ENCODE peak calls at places on chromosomes 5 and 9, in seven cellular contexts. One of them, this sample, is unnamed.

GRCh38 chr5:151023047-151023615 is 2.7 kb downstream of the GPX3 start:
- DNase-seq in stomach: peak; percentile 74
- DNase-seq in A549: no peak
- DNase-seq in body of pancreas: peak; percentile 70
- DNase-seq in breast epithelium: no peak
- DNase-seq in upper lobe of left lung: no peak
- DNase-seq in gastrocnemius medialis: peak; percentile 89
- DNase-seq in this sample: peak; percentile 65

GRCh38 chr9:136644593-136645342 is 17.9 kb upstream of the EGFL7 start:
- DNase-seq in stomach: peak; percentile 52
- DNase-seq in A549: peak; percentile 88
- DNase-seq in body of pancreas: no peak
- DNase-seq in breast epithelium: no peak
- DNase-seq in upper lobe of left lung: peak; percentile 81
- DNase-seq in gastrocnemius medialis: peak; percentile 56
- DNase-seq in this sample: peak; percentile 59

GRCh38 chr9:7676757-7677156 is 122.8 kb downstream of the DMAC1 start:
- DNase-seq in stomach: no peak
- DNase-seq in A549: no peak
- DNase-seq in body of pancreas: no peak
- DNase-seq in breast epithelium: no peak
- DNase-seq in upper lobe of left lung: no peak
- DNase-seq in gastrocnemius medialis: no peak
- DNase-seq in this sample: peak; percentile 10

GRCh38 chr5:146877178-146877681 is 1.3 kb downstream of the PPP2R2B start:
- DNase-seq in stomach: no peak
- DNase-seq in A549: no peak
- DNase-seq in body of pancreas: no peak
- DNase-seq in breast epithelium: no peak
- DNase-seq in upper lobe of left lung: no peak
- DNase-seq in gastrocnemius medialis: no peak
- DNase-seq in this sample: no peak

GRCh38 chr9:133876144-133876543 is 116.0 kb downstream of the VAV2 start:
- DNase-seq in stomach: no peak
- DNase-seq in A549: no peak
- DNase-seq in body of pancreas: no peak
- DNase-seq in breast epithelium: no peak
- DNase-seq in upper lobe of left lung: no peak
- DNase-seq in gastrocnemius medialis: no peak
- DNase-seq in this sample: no peak

GRCh38 chr5:17415282-17415681 is 82.7 kb upstream of the TAF11L2 start:
- DNase-seq in stomach: no peak
- DNase-seq in A549: no peak
- DNase-seq in body of pancreas: no peak
- DNase-seq in breast epithelium: no peak
- DNase-seq in upper lobe of left lung: no peak
- DNase-seq in gastrocnemius medialis: no peak
- DNase-seq in this sample: no peak

GRCh38 chr5:60829490-60830266 is 14.4 kb downstream of the ELOVL7 start:
- DNase-seq in stomach: no peak
- DNase-seq in A549: no peak
- DNase-seq in body of pancreas: no peak
- DNase-seq in breast epithelium: no peak
- DNase-seq in upper lobe of left lung: no peak
- DNase-seq in gastrocnemius medialis: no peak
- DNase-seq in this sample: no peak

GRCh38 chr5:169637085-169637855 is at the start of gene DOCK2:
- DNase-seq in stomach: peak; percentile 58
- DNase-seq in A549: no peak
- DNase-seq in body of pancreas: no peak
- DNase-seq in breast epithelium: no peak
- DNase-seq in upper lobe of left lung: peak; percentile 79
- DNase-seq in gastrocnemius medialis: peak; percentile 30
- DNase-seq in this sample: no peak

GRCh38 chr5:80960531-80961375 is 590 bp downstream of the RASGRF2 start:
- DNase-seq in stomach: no peak
- DNase-seq in A549: peak; percentile 31
- DNase-seq in body of pancreas: no peak
- DNase-seq in breast epithelium: no peak
- DNase-seq in upper lobe of left lung: no peak
- DNase-seq in gastrocnemius medialis: no peak
- DNase-seq in this sample: no peak

GRCh38 chr5:36217992-36218391 is 23.7 kb downstream of the NADK2 start:
- DNase-seq in stomach: no peak
- DNase-seq in A549: no peak
- DNase-seq in body of pancreas: no peak
- DNase-seq in breast epithelium: no peak
- DNase-seq in upper lobe of left lung: no peak
- DNase-seq in gastrocnemius medialis: no peak
- DNase-seq in this sample: no peak

GRCh38 chr9:99167694-99168093 is 54.0 kb downstream of the ALG2 start:
- DNase-seq in stomach: no peak
- DNase-seq in A549: no peak
- DNase-seq in body of pancreas: no peak
- DNase-seq in breast epithelium: no peak
- DNase-seq in upper lobe of left lung: no peak
- DNase-seq in gastrocnemius medialis: no peak
- DNase-seq in this sample: no peak

GRCh38 chr5:140295414-140295813 is 7.5 kb downstream of the PFDN1 start:
- DNase-seq in stomach: peak; percentile 37
- DNase-seq in A549: no peak
- DNase-seq in body of pancreas: peak; percentile 50
- DNase-seq in breast epithelium: no peak
- DNase-seq in upper lobe of left lung: peak; percentile 74
- DNase-seq in gastrocnemius medialis: peak; percentile 78
- DNase-seq in this sample: peak; percentile 16

GRCh38 chr5:41883243-41883642 is 13.0 kb upstream of the OXCT1 start:
- DNase-seq in stomach: no peak
- DNase-seq in A549: no peak
- DNase-seq in body of pancreas: no peak
- DNase-seq in breast epithelium: no peak
- DNase-seq in upper lobe of left lung: no peak
- DNase-seq in gastrocnemius medialis: no peak
- DNase-seq in this sample: no peak

GRCh38 chr9:116286287-116286686 is 132.7 kb downstream of the PAPPA start:
- DNase-seq in stomach: no peak
- DNase-seq in A549: no peak
- DNase-seq in body of pancreas: no peak
- DNase-seq in breast epithelium: no peak
- DNase-seq in upper lobe of left lung: no peak
- DNase-seq in gastrocnemius medialis: no peak
- DNase-seq in this sample: no peak

GRCh38 chr9:129863059-129863690 is 27.9 kb downstream of the USP20 start:
- DNase-seq in stomach: peak; percentile 34
- DNase-seq in A549: no peak
- DNase-seq in body of pancreas: no peak
- DNase-seq in breast epithelium: no peak
- DNase-seq in upper lobe of left lung: peak; percentile 53
- DNase-seq in gastrocnemius medialis: no peak
- DNase-seq in this sample: no peak

GRCh38 chr5:165029471-165029870 is 1524.1 kb downstream of the MAT2B start:
- DNase-seq in stomach: no peak
- DNase-seq in A549: no peak
- DNase-seq in body of pancreas: no peak
- DNase-seq in breast epithelium: no peak
- DNase-seq in upper lobe of left lung: no peak
- DNase-seq in gastrocnemius medialis: no peak
- DNase-seq in this sample: no peak

GRCh38 chr9:114900937-114901802 is 29.2 kb downstream of the TNFSF8 start:
- DNase-seq in stomach: no peak
- DNase-seq in A549: no peak
- DNase-seq in body of pancreas: no peak
- DNase-seq in breast epithelium: no peak
- DNase-seq in upper lobe of left lung: no peak
- DNase-seq in gastrocnemius medialis: no peak
- DNase-seq in this sample: no peak

GRCh38 chr9:126166866-126167265 is 159.8 kb upstream of the MVB12B start:
- DNase-seq in stomach: peak; percentile 7
- DNase-seq in A549: no peak
- DNase-seq in body of pancreas: no peak
- DNase-seq in breast epithelium: no peak
- DNase-seq in upper lobe of left lung: no peak
- DNase-seq in gastrocnemius medialis: no peak
- DNase-seq in this sample: peak; percentile 1
- TF ChIP-seq CTCF in stomach: no peak
- TF ChIP-seq CTCF in A549: no peak
- TF ChIP-seq CTCF in body of pancreas: no peak
- TF ChIP-seq CTCF in breast epithelium: no peak
- TF ChIP-seq CTCF in upper lobe of left lung: no peak
- TF ChIP-seq CTCF in gastrocnemius medialis: no peak
- TF ChIP-seq CTCF in this sample: no peak

GRCh38 chr5:132411382-132411925 is 41.9 kb downstream of the SLC22A5 start:
- DNase-seq in stomach: peak; percentile 47
- DNase-seq in A549: no peak
- DNase-seq in body of pancreas: no peak
- DNase-seq in breast epithelium: no peak
- DNase-seq in upper lobe of left lung: peak; percentile 69
- DNase-seq in gastrocnemius medialis: no peak
- DNase-seq in this sample: peak; percentile 41
- H3K27ac ChIP-seq in stomach: peak overlapping the region; percentile 98
- H3K27ac ChIP-seq in A549: peak overlapping the region; percentile 98
- H3K27ac ChIP-seq in body of pancreas: peak overlapping the region; percentile 92
- H3K27ac ChIP-seq in breast epithelium: peak overlapping the region; percentile 99
- H3K27ac ChIP-seq in upper lobe of left lung: peak overlapping the region; percentile 99
- H3K27ac ChIP-seq in gastrocnemius medialis: peak overlapping the region; percentile 98
- H3K27ac ChIP-seq in this sample: peak overlapping the region; percentile 99

DNA sequence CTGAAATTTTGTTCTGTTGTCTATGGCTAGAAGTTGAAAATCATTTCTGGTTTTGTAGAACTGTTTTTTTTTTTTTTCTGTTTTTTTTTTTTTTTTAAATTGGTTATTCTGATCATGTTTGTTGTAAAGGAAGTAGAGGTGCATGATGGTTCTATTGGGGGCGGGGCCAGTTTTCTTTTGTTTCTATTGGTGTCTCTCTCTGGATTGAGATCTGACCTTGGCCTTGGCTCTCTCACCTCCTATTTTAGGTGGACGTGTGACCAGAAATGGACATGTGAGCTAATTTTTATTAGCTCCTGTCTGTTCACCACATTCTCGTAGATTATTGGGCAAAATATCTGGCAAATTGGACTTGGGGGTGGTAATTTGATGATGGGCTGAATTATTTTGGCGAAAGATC is 3.2 kb downstream of the ZNF618 start:
- DNase-seq in stomach: no peak
- DNase-seq in A549: no peak
- DNase-seq in body of pancreas: no peak
- DNase-seq in breast epithelium: peak; percentile 31
- DNase-seq in upper lobe of left lung: no peak
- DNase-seq in gastrocnemius medialis: no peak
- DNase-seq in this sample: no peak
- TF ChIP-seq POLR2A in stomach: no peak
- TF ChIP-seq POLR2A in A549: no peak
- TF ChIP-seq POLR2A in body of pancreas: no peak
- TF ChIP-seq POLR2A in breast epithelium: no peak
- TF ChIP-seq POLR2A in upper lobe of left lung: no peak
- TF ChIP-seq POLR2A in gastrocnemius medialis: no peak
- TF ChIP-seq POLR2A in this sample: no peak

DNA sequence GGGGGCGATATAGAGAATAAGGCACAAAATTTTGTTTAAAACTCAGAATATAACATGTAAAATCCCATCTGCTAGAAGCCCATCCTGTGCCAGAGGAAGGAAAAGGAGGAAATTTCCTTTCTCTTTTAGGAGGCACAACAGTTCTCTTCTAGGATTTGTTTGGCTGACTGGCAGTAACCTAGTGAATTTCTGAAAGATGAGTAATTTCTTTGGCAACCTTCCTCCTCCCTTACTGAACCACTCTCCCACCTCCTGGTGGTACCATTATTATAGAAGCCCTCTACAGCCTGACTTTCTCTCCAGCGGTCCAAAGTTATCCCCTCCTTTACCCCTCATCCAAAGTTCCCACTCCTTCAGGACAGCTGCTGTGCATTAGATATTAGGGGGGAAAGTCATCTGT is 18.3 kb downstream of the MOCS2 start:
- DNase-seq in stomach: no peak
- DNase-seq in A549: no peak
- DNase-seq in body of pancreas: no peak
- DNase-seq in breast epithelium: no peak
- DNase-seq in upper lobe of left lung: no peak
- DNase-seq in gastrocnemius medialis: no peak
- DNase-seq in this sample: no peak
- TF ChIP-seq CTCF in stomach: no peak
- TF ChIP-seq CTCF in A549: peak; percentile 9
- TF ChIP-seq CTCF in body of pancreas: no peak
- TF ChIP-seq CTCF in breast epithelium: no peak
- TF ChIP-seq CTCF in upper lobe of left lung: no peak
- TF ChIP-seq CTCF in gastrocnemius medialis: no peak
- TF ChIP-seq CTCF in this sample: no peak

DNA sequence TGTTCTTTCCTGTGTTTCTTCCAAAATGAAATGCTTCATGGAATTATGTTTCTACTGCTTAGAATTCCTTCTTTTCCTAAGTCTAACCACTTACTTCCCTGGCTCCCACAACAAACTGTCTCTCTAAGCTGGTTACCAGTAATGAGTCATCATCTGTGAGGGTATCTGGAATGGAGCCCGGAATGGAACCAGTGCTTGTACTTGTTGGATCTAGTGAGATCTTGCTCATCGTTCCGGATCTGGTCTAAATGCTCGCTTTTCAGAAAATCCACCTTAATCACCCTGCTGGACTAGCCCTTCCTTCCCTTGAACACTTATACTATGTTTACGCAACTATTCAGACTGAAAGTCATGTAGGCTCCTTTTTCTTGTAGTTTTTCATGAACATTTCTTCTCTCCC is 184.8 kb downstream of the PBX3 start:
- DNase-seq in stomach: no peak
- DNase-seq in A549: peak; percentile 18
- DNase-seq in body of pancreas: no peak
- DNase-seq in breast epithelium: peak; percentile 53
- DNase-seq in upper lobe of left lung: peak; percentile 26
- DNase-seq in gastrocnemius medialis: no peak
- DNase-seq in this sample: peak; percentile 59
- H3K27ac ChIP-seq in stomach: no peak overlapping the region
- H3K27ac ChIP-seq in A549: no peak overlapping the region
- H3K27ac ChIP-seq in body of pancreas: no peak overlapping the region
- H3K27ac ChIP-seq in breast epithelium: no peak overlapping the region
- H3K27ac ChIP-seq in upper lobe of left lung: no peak overlapping the region
- H3K27ac ChIP-seq in gastrocnemius medialis: no peak overlapping the region
- H3K27ac ChIP-seq in this sample: no peak overlapping the region

DNA sequence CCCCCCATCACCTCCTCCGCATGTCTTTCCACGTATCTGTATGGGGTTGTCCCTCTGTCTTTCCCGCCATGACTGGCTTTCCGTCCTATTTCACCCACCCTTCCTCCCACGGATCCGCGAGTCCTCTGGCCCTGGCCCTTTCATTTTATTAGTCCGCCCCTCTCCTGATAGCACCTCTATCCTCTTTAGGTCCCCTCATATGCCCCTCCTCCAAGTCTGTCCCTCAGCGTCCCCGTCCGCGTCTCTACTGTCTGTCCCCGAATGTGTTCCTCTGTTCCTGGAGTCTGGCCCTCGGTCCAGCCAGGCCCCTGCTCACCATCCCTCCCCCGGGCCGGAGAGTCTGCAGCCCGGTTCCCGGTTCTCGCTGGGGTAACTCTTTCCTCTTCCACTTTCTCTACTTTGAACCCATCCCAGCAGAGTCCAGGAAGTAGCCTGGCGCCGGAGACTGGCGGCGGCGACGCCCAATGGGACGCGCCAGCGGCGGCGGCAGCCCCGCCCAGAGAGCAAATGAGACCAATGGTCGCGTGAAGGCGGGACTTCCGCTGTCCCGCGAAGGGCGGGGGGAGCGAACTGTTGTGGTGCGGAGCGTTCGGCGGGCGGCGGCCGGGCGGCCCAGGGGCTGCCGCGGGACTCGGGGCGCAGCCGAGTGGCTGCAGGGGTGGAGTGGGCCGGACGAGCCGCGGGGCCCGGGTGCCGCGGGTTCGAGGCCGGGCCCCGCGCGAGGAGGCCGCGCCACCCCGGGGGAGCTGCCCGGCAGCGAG is at the start of gene SAP30L:
- DNase-seq in stomach: peak; percentile 97
- DNase-seq in A549: peak; percentile 100
- DNase-seq in body of pancreas: peak; percentile 96
- DNase-seq in breast epithelium: peak; percentile 92
- DNase-seq in upper lobe of left lung: peak; percentile 94
- DNase-seq in gastrocnemius medialis: peak; percentile 87
- DNase-seq in this sample: peak; percentile 94
- TF ChIP-seq POLR2A in stomach: no peak
- TF ChIP-seq POLR2A in A549: peak; percentile 48
- TF ChIP-seq POLR2A in body of pancreas: peak; percentile 89
- TF ChIP-seq POLR2A in breast epithelium: peak; percentile 17
- TF ChIP-seq POLR2A in upper lobe of left lung: no peak
- TF ChIP-seq POLR2A in gastrocnemius medialis: peak; percentile 71
- TF ChIP-seq POLR2A in this sample: peak; percentile 89

This sample was measured in prostate gland.